ENCODE peak calls at places on chromosome 15, in six cellular contexts. One of them, this sample, is unnamed.
A peak's percentile ranks its signal among the peaks of the same experiment; 100 is the strongest.

GRCh38 chr15:68364028-68364659 is 67.8 kb downstream of the ITGA11 start:
- DNase-seq in stimulated activated CD4-positive, alpha-beta T cell treated with anti-CD3 and anti-CD28 coated beads, Interleukin-15, amount 100 ng/mL, for 24 hours: no peak
- DNase-seq in NCI-H510A treated with DMSO at 0.1 percent for 48 hours: no peak
- DNase-seq in ELF-1: no peak
- DNase-seq in retinal pigment epithelial cell: no peak
- DNase-seq in SHP77: no peak
- DNase-seq in this sample: no peak

GRCh38 chr15:75202251-75203016 is 752 bp downstream of the C15orf39 start:
- DNase-seq in stimulated activated CD4-positive, alpha-beta T cell treated with anti-CD3 and anti-CD28 coated beads, Interleukin-15, amount 100 ng/mL, for 24 hours: peak; percentile 90
- DNase-seq in NCI-H510A treated with DMSO at 0.1 percent for 48 hours: peak; percentile 18
- DNase-seq in ELF-1: peak; percentile 57
- DNase-seq in retinal pigment epithelial cell: no peak
- DNase-seq in SHP77: peak; percentile 5
- DNase-seq in this sample: peak; percentile 51

GRCh38 chr15:65580287-65580686 is 30.6 kb downstream of the INTS14 start:
- DNase-seq in stimulated activated CD4-positive, alpha-beta T cell treated with anti-CD3 and anti-CD28 coated beads, Interleukin-15, amount 100 ng/mL, for 24 hours: no peak
- DNase-seq in NCI-H510A treated with DMSO at 0.1 percent for 48 hours: no peak
- DNase-seq in ELF-1: no peak
- DNase-seq in retinal pigment epithelial cell: no peak
- DNase-seq in SHP77: no peak
- DNase-seq in this sample: no peak

GRCh38 chr15:37880009-37880834 is 54.2 kb upstream of the TMCO5A start:
- DNase-seq in stimulated activated CD4-positive, alpha-beta T cell treated with anti-CD3 and anti-CD28 coated beads, Interleukin-15, amount 100 ng/mL, for 24 hours: peak; percentile 1
- DNase-seq in NCI-H510A treated with DMSO at 0.1 percent for 48 hours: peak; percentile 53
- DNase-seq in ELF-1: peak; percentile 17
- DNase-seq in retinal pigment epithelial cell: peak; percentile 44
- DNase-seq in SHP77: peak; percentile 45
- DNase-seq in this sample: no peak

GRCh38 chr15:29516929-29517328 is 247.3 kb upstream of the NSMCE3 start:
- DNase-seq in stimulated activated CD4-positive, alpha-beta T cell treated with anti-CD3 and anti-CD28 coated beads, Interleukin-15, amount 100 ng/mL, for 24 hours: no peak
- DNase-seq in NCI-H510A treated with DMSO at 0.1 percent for 48 hours: no peak
- DNase-seq in ELF-1: no peak
- DNase-seq in retinal pigment epithelial cell: no peak
- DNase-seq in SHP77: no peak
- DNase-seq in this sample: no peak

GRCh38 chr15:85141601-85142185 is 160.0 kb downstream of the PDE8A start:
- DNase-seq in stimulated activated CD4-positive, alpha-beta T cell treated with anti-CD3 and anti-CD28 coated beads, Interleukin-15, amount 100 ng/mL, for 24 hours: no peak
- DNase-seq in NCI-H510A treated with DMSO at 0.1 percent for 48 hours: no peak
- DNase-seq in ELF-1: no peak
- DNase-seq in retinal pigment epithelial cell: no peak
- DNase-seq in SHP77: no peak
- DNase-seq in this sample: no peak

GRCh38 chr15:76140069-76140454 is 80.3 kb downstream of the TMEM266 start:
- DNase-seq in stimulated activated CD4-positive, alpha-beta T cell treated with anti-CD3 and anti-CD28 coated beads, Interleukin-15, amount 100 ng/mL, for 24 hours: no peak
- DNase-seq in NCI-H510A treated with DMSO at 0.1 percent for 48 hours: no peak
- DNase-seq in ELF-1: peak; percentile 39
- DNase-seq in retinal pigment epithelial cell: no peak
- DNase-seq in SHP77: no peak
- DNase-seq in this sample: no peak

GRCh38 chr15:77004189-77004588 is 9.3 kb downstream of the PSTPIP1 start:
- DNase-seq in stimulated activated CD4-positive, alpha-beta T cell treated with anti-CD3 and anti-CD28 coated beads, Interleukin-15, amount 100 ng/mL, for 24 hours: no peak
- DNase-seq in NCI-H510A treated with DMSO at 0.1 percent for 48 hours: no peak
- DNase-seq in ELF-1: no peak
- DNase-seq in retinal pigment epithelial cell: no peak
- DNase-seq in SHP77: no peak
- DNase-seq in this sample: no peak

GRCh38 chr15:101358895-101359294 is 63.8 kb upstream of the SNRPA1 start:
- DNase-seq in stimulated activated CD4-positive, alpha-beta T cell treated with anti-CD3 and anti-CD28 coated beads, Interleukin-15, amount 100 ng/mL, for 24 hours: no peak
- DNase-seq in NCI-H510A treated with DMSO at 0.1 percent for 48 hours: no peak
- DNase-seq in ELF-1: peak; percentile 36
- DNase-seq in retinal pigment epithelial cell: no peak
- DNase-seq in SHP77: no peak
- DNase-seq in this sample: no peak

GRCh38 chr15:101267320-101268104 is 9.8 kb downstream of the SELENOS start:
- DNase-seq in stimulated activated CD4-positive, alpha-beta T cell treated with anti-CD3 and anti-CD28 coated beads, Interleukin-15, amount 100 ng/mL, for 24 hours: no peak
- DNase-seq in NCI-H510A treated with DMSO at 0.1 percent for 48 hours: no peak
- DNase-seq in ELF-1: peak; percentile 57
- DNase-seq in retinal pigment epithelial cell: no peak
- DNase-seq in SHP77: no peak
- DNase-seq in this sample: no peak

GRCh38 chr15:42918047-42918446 is 2.5 kb downstream of the TTBK2 start:
- DNase-seq in stimulated activated CD4-positive, alpha-beta T cell treated with anti-CD3 and anti-CD28 coated beads, Interleukin-15, amount 100 ng/mL, for 24 hours: no peak
- DNase-seq in NCI-H510A treated with DMSO at 0.1 percent for 48 hours: no peak
- DNase-seq in ELF-1: peak; percentile 7
- DNase-seq in retinal pigment epithelial cell: no peak
- DNase-seq in SHP77: no peak
- DNase-seq in this sample: no peak

GRCh38 chr15:78811124-78811824 is at the start of gene ADAMTS7:
- DNase-seq in stimulated activated CD4-positive, alpha-beta T cell treated with anti-CD3 and anti-CD28 coated beads, Interleukin-15, amount 100 ng/mL, for 24 hours: peak; percentile 67
- DNase-seq in NCI-H510A treated with DMSO at 0.1 percent for 48 hours: peak; percentile 9
- DNase-seq in ELF-1: peak; percentile 78
- DNase-seq in retinal pigment epithelial cell: no peak
- DNase-seq in SHP77: no peak
- DNase-seq in this sample: peak; percentile 86

GRCh38 chr15:48425051-48425450 is 93.8 kb downstream of the DUT start:
- DNase-seq in stimulated activated CD4-positive, alpha-beta T cell treated with anti-CD3 and anti-CD28 coated beads, Interleukin-15, amount 100 ng/mL, for 24 hours: no peak
- DNase-seq in NCI-H510A treated with DMSO at 0.1 percent for 48 hours: no peak
- DNase-seq in ELF-1: peak; percentile 69
- DNase-seq in retinal pigment epithelial cell: no peak
- DNase-seq in SHP77: no peak
- DNase-seq in this sample: no peak

GRCh38 chr15:45799508-45799907 is 164.7 kb downstream of the SQOR start:
- DNase-seq in stimulated activated CD4-positive, alpha-beta T cell treated with anti-CD3 and anti-CD28 coated beads, Interleukin-15, amount 100 ng/mL, for 24 hours: no peak
- DNase-seq in NCI-H510A treated with DMSO at 0.1 percent for 48 hours: no peak
- DNase-seq in ELF-1: no peak
- DNase-seq in retinal pigment epithelial cell: no peak
- DNase-seq in SHP77: no peak
- DNase-seq in this sample: no peak

GRCh38 chr15:58839485-58839884 is 68.4 kb downstream of the MINDY2 start:
- DNase-seq in stimulated activated CD4-positive, alpha-beta T cell treated with anti-CD3 and anti-CD28 coated beads, Interleukin-15, amount 100 ng/mL, for 24 hours: no peak
- DNase-seq in NCI-H510A treated with DMSO at 0.1 percent for 48 hours: no peak
- DNase-seq in ELF-1: no peak
- DNase-seq in retinal pigment epithelial cell: no peak
- DNase-seq in SHP77: no peak
- DNase-seq in this sample: no peak

GRCh38 chr15:94674251-94674650 is 442.9 kb downstream of the MCTP2 start:
- DNase-seq in stimulated activated CD4-positive, alpha-beta T cell treated with anti-CD3 and anti-CD28 coated beads, Interleukin-15, amount 100 ng/mL, for 24 hours: no peak
- DNase-seq in NCI-H510A treated with DMSO at 0.1 percent for 48 hours: no peak
- DNase-seq in ELF-1: no peak
- DNase-seq in retinal pigment epithelial cell: no peak
- DNase-seq in SHP77: no peak
- DNase-seq in this sample: no peak

GRCh38 chr15:78265752-78266224 is 1.4 kb downstream of the DNAJA4 start:
- DNase-seq in stimulated activated CD4-positive, alpha-beta T cell treated with anti-CD3 and anti-CD28 coated beads, Interleukin-15, amount 100 ng/mL, for 24 hours: no peak
- DNase-seq in NCI-H510A treated with DMSO at 0.1 percent for 48 hours: no peak
- DNase-seq in ELF-1: no peak
- DNase-seq in retinal pigment epithelial cell: peak; percentile 94
- DNase-seq in SHP77: no peak
- DNase-seq in this sample: no peak

GRCh38 chr15:67406257-67406861 is 114.6 kb upstream of the C15orf61 start:
- DNase-seq in stimulated activated CD4-positive, alpha-beta T cell treated with anti-CD3 and anti-CD28 coated beads, Interleukin-15, amount 100 ng/mL, for 24 hours: no peak
- DNase-seq in NCI-H510A treated with DMSO at 0.1 percent for 48 hours: no peak
- DNase-seq in ELF-1: no peak
- DNase-seq in retinal pigment epithelial cell: no peak
- DNase-seq in SHP77: no peak
- DNase-seq in this sample: no peak

GRCh38 chr15:92092391-92092790 is 238.9 kb downstream of the SLCO3A1 start:
- DNase-seq in stimulated activated CD4-positive, alpha-beta T cell treated with anti-CD3 and anti-CD28 coated beads, Interleukin-15, amount 100 ng/mL, for 24 hours: no peak
- DNase-seq in NCI-H510A treated with DMSO at 0.1 percent for 48 hours: no peak
- DNase-seq in ELF-1: no peak
- DNase-seq in retinal pigment epithelial cell: no peak
- DNase-seq in SHP77: no peak
- DNase-seq in this sample: no peak

This sample was measured in mesothelial cell of epicardium.